ENCODE peak calls at places on chromosomes 5 and 9, in seven cellular contexts. S is fibroblast of lung, G is HFF-Myc, D is heart left ventricle, P is cardiac fibroblast, C is pancreas, V is H1. E is an unnamed sample.

GRCh38 chr5:85311536-85311935 is 926.9 kb upstream of the EDIL3 start:
- DNase-seq in S (no peak), G (no peak), D (peak), P (no peak), C (no peak), V (no peak), E (no peak)

GRCh38 chr9:137247135-137247915 is 3.8 kb upstream of the STPG3 start:
- DNase-seq in S (no peak), G (no peak), D (no peak), P (no peak), C (no peak), V (no peak), E (no peak)

GRCh38 chr5:132491368-132492364 is 1.1 kb upstream of the IRF1 start:
- DNase-seq in S (no peak), G (no peak), D (peak), P (no peak), C (no peak), V (no peak), E (peak)

GRCh38 chr5:154358410-154359221 is 87.2 kb upstream of the SAP30L start:
- DNase-seq in S (peak), G (no peak), D (no peak), P (no peak), C (no peak), V (no peak), E (no peak)

GRCh38 chr5:72849546-72849945 is 33.1 kb downstream of the TNPO1 start:
- DNase-seq in S (no peak), G (no peak), D (no peak), P (no peak), C (no peak), V (no peak), E (no peak)

GRCh38 chr5:37086466-37087178 is 162.6 kb downstream of the CPLANE1 start:
- DNase-seq in S (peak), G (no peak), D (no peak), P (peak), C (no peak), V (peak), E (no peak)

GRCh38 chr5:56350595-56351170 is 117.6 kb upstream of the ANKRD55 start:
- DNase-seq in S (peak), G (peak), D (peak), P (peak), C (no peak), V (peak), E (no peak)

GRCh38 chr5:6675784-6676499 is 37.3 kb upstream of the TENT4A start:
- DNase-seq in S (no peak), G (no peak), D (no peak), P (no peak), C (no peak), V (no peak), E (no peak)

GRCh38 chr5:3027185-3027865 is 275.8 kb upstream of the IRX2 start:
- DNase-seq in S (no peak), G (no peak), D (no peak), P (no peak), C (no peak), V (no peak), E (no peak)

GRCh38 chr5:73451218-73452130 is 2.9 kb upstream of the FOXD1 start:
- DNase-seq in S (peak), G (no peak), D (peak), P (peak), C (peak), V (no peak), E (no peak)

GRCh38 chr5:113330533-113331200 is 104.1 kb downstream of the TSSK1B start:
- DNase-seq in S (peak), G (no peak), D (no peak), P (peak), C (no peak), V (no peak), E (no peak)

GRCh38 chr5:86665984-86666760 is 48.4 kb downstream of the COX7C start:
- DNase-seq in S (no peak), G (no peak), D (no peak), P (no peak), C (peak), V (no peak), E (no peak)

GRCh38 chr5:151664694-151665583 is 21.8 kb downstream of the SPARC start:
- DNase-seq in S (peak), G (peak), D (peak), P (peak), C (no peak), V (no peak), E (no peak)

GRCh38 chr9:131976157-131976740 is 103.4 kb downstream of the MED27 start:
- DNase-seq in S (no peak), G (no peak), D (no peak), P (no peak), C (no peak), V (no peak), E (no peak)

GRCh38 chr5:98428806-98429205 is 344.7 kb upstream of the RGMB start:
- DNase-seq in S (peak), G (peak), D (no peak), P (peak), C (no peak), V (no peak), E (peak)

GRCh38 chr9:83598487-83598886 is 24.5 kb upstream of the IDNK start:
- DNase-seq in S (peak), G (no peak), D (no peak), P (peak), C (no peak), V (no peak), E (no peak)

GRCh38 chr5:177154003-177154643 is 20.6 kb downstream of the NSD1 start:
- DNase-seq in S (no peak), G (no peak), D (no peak), P (no peak), C (no peak), V (no peak), E (no peak)

GRCh38 chr5:133828727-133829126 is 139.7 kb downstream of the C5orf15 start:
- DNase-seq in S (no peak), G (no peak), D (no peak), P (no peak), C (no peak), V (no peak), E (no peak)

GRCh38 chr5:56669534-56670483 is 145.5 kb upstream of the MAP3K1 start:
- DNase-seq in S (peak), G (no peak), D (no peak), P (peak), C (peak), V (peak), E (no peak)

GRCh38 chr5:17411436-17411835 is 86.6 kb upstream of the TAF11L2 start:
- DNase-seq in S (peak), G (no peak), D (no peak), P (peak), C (no peak), V (no peak), E (no peak)

GRCh38 chr5:78653031-78653430 is 4.5 kb upstream of the LHFPL2 start:
- DNase-seq in S (no peak), G (no peak), D (no peak), P (no peak), C (no peak), V (no peak), E (no peak)

GRCh38 chr9:6080154-6080716 is 64.8 kb upstream of the RANBP6 start:
- DNase-seq in S (peak), G (peak), D (peak), P (peak), C (peak), V (peak), E (peak)

GRCh38 chr5:171436804-171437285 is 17.4 kb downstream of the FGF18 start:
- DNase-seq in S (no peak), G (no peak), D (peak), P (no peak), C (peak), V (no peak), E (no peak)

GRCh38 chr5:431001-431710 is 11.8 kb upstream of the EXOC3 start:
- DNase-seq in S (peak), G (no peak), D (peak), P (peak), C (no peak), V (peak), E (no peak)

GRCh38 chr9:744790-745456 is 96.6 kb upstream of the DMRT1 start:
- DNase-seq in S (peak), G (no peak), D (peak), P (peak), C (peak), V (no peak), E (no peak)

GRCh38 chr9:33959725-33960124 is 89.0 kb downstream of the UBAP2 start:
- DNase-seq in S (no peak), G (no peak), D (no peak), P (no peak), C (no peak), V (no peak), E (no peak)

DNA sequence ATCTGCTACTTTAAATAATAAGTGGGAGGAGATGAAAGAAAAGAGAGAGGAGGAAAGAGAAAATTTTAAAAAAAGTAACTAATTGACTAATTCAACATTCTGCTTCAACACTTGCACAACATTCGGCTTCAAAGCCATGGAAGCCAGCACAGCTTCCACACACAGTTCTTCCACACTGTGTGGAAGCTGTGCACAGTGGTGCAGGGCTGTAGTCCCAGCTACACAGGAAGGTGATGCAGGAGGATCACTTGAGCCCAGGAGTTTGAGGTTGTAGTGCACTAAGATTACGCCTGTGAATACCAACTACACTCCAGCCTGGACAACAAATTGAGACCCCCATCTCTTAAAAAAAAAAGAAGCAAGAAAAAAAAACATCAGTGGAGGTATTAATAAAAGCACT is 84.3 kb downstream of the UBAP2 start:
- DNase-seq in S (no peak), G (no peak), D (no peak), P (no peak), C (no peak), V (no peak), E (no peak)
- H3K4me3 ChIP-seq in S (no peak), G (no peak), D (no peak), P (no peak), C (no peak), V (no peak), E (no peak)

GRCh38 chr5:38258319-38259061 is at the start of gene EGFLAM:
- DNase-seq in S (peak), G (no peak), D (peak), P (no peak), C (peak), V (peak), E (no peak)
- TF ChIP-seq CTCF in S (no peak), G (peak), D (no peak), P (peak), C (no peak), V (peak), E (no peak)

DNA sequence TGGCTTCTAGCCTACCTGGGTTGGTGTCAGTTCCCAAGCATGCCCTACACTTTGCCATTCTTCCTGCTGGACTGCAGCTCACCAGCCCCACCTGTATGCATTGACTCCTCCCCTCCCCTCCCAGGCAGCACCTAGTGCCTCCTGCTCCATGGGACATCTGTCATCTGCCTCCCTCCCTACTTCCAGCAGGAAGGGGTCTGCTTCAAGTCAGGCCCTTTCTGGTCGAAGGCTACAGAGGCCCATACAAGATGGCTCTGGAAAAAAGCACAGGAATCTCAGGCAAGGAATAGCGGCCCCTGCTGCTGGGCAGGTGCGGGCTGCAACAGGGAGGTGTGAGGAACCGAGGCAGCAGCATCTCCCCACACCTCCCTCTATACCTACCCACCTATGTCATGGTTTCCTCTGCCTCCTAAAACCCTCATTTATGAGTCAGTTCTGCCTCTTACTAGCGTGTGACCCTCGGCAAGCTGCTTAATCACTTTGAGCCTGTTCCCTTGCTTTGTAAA is 19.7 kb downstream of the WWC1 start:
- DNase-seq in S (no peak), G (no peak), D (no peak), P (no peak), C (no peak), V (no peak), E (no peak)
- H3K4me3 ChIP-seq in S (no peak), G (no peak), D (no peak), P (no peak), C (no peak), V (no peak), E (no peak)

GRCh38 chr5:115568668-115569067 is 24.1 kb upstream of the FEM1C start:
- DNase-seq in S (no peak), G (no peak), D (no peak), P (no peak), C (no peak), V (no peak), E (no peak)

GRCh38 chr5:115575167-115576070 is 26.9 kb downstream of the TICAM2 start:
- DNase-seq in S (peak), G (peak), D (no peak), P (peak), C (no peak), V (no peak), E (no peak)

GRCh38 chr5:115577329-115577728 is 24.9 kb downstream of the TICAM2 start:
- DNase-seq in S (peak), G (no peak), D (no peak), P (peak), C (no peak), V (no peak), E (no peak)

GRCh38 chr5:115573133-115573532 is 28.6 kb upstream of the FEM1C start:
- DNase-seq in S (peak), G (peak), D (no peak), P (peak), C (no peak), V (no peak), E (no peak)

GRCh38 chr5:115571441-115571878 is 26.9 kb upstream of the FEM1C start:
- DNase-seq in S (no peak), G (no peak), D (no peak), P (peak), C (no peak), V (no peak), E (peak)
- TF ChIP-seq CTCF in S (no peak), G (no peak), D (no peak), P (no peak), C (no peak), V (peak), E (peak)